ENCODE peak calls at places on chromosomes 6 and 20, in six cellular contexts. S is stomach, A is right lobe of liver, Q is body of pancreas, E is tibial nerve, H is IMR-90. G is an unnamed sample.

GRCh38 chr20:11128131-11128831 is 454.5 kb upstream of the JAG1 start:
- DNase-seq in E (no peak), Q (no peak), H (peak; percentile 35), S (no peak), A (no peak), G (no peak)

GRCh38 chr20:6765469-6766058 is 1.9 kb upstream of the BMP2 start:
- DNase-seq in Q (no peak), E (no peak), A (no peak), H (peak; percentile 61), S (no peak), G (no peak)

GRCh38 chr6:121382467-121383121 is 48.3 kb upstream of the TBC1D32 start:
- DNase-seq in S (no peak), Q (no peak), A (no peak), H (no peak), E (no peak), G (no peak)

GRCh38 chr6:16103708-16104107 is 25.2 kb upstream of the MYLIP start:
- DNase-seq in E (no peak), A (no peak), H (no peak), Q (no peak), S (no peak), G (no peak)

GRCh38 chr20:32912688-32913087 is 54.0 kb downstream of the EFCAB8 start:
- DNase-seq in H (no peak), S (no peak), A (no peak), E (no peak), Q (no peak), G (no peak)

GRCh38 chr20:21490105-21490504 is 23.8 kb downstream of the NKX2-2 start:
- DNase-seq in E (no peak), Q (no peak), A (no peak), S (no peak), H (peak; percentile 23), G (no peak)

GRCh38 chr6:16132909-16133308 is 4.0 kb downstream of the MYLIP start:
- DNase-seq in S (no peak), A (no peak), H (no peak), Q (no peak), E (no peak), G (no peak)

GRCh38 chr6:43695967-43696291 is 8.3 kb upstream of the MRPS18A start:
- DNase-seq in Q (no peak), H (peak; percentile 61), A (no peak), S (no peak), E (no peak), G (no peak)

GRCh38 chr20:60474385-60474910 is 516.2 kb downstream of the CDH26 start:
- DNase-seq in S (no peak), H (no peak), E (no peak), A (no peak), Q (no peak), G (no peak)

GRCh38 chr6:137218917-137219663 is at the start of gene IFNGR1:
- DNase-seq in E (peak; percentile 95), S (peak; percentile 98), H (peak; percentile 86), A (peak; percentile 100), Q (peak; percentile 98), G (peak; percentile 97)

GRCh38 chr6:99521557-99522286 is 6.5 kb upstream of the USP45 start:
- DNase-seq in S (no peak), E (no peak), H (peak; percentile 75), Q (no peak), A (no peak), G (no peak)

GRCh38 chr20:19009071-19009688 is 195.6 kb downstream of the SCP2D1 start:
- DNase-seq in S (no peak), A (no peak), Q (no peak), H (no peak), E (no peak), G (no peak)

GRCh38 chr6:40485300-40485699 is 101.9 kb downstream of the LRFN2 start:
- DNase-seq in H (no peak), A (no peak), E (no peak), Q (no peak), S (no peak), G (no peak)

GRCh38 chr6:64591682-64592081 is 956.1 kb downstream of the PHF3 start:
- DNase-seq in A (no peak), S (no peak), Q (no peak), E (no peak), H (no peak), G (no peak)

GRCh38 chr6:89297695-89298351 is 17.3 kb downstream of the GABRR2 start:
- DNase-seq in Q (no peak), S (peak; percentile 62), H (peak; percentile 99), A (no peak), E (no peak), G (peak; percentile 33)

GRCh38 chr6:160088069-160088773 is 33.4 kb upstream of the SLC22A1 start:
- DNase-seq in S (peak; percentile 60), A (peak; percentile 66), Q (peak; percentile 52), H (peak; percentile 89), E (peak; percentile 57), G (peak; percentile 65)

GRCh38 chr20:18585134-18585533 is 2.7 kb upstream of the DTD1 start:
- DNase-seq in H (peak; percentile 64), S (no peak), Q (no peak), E (no peak), A (no peak), G (no peak)

GRCh38 chr20:14992961-14993360 is 655.5 kb upstream of the FLRT3 start:
- DNase-seq in Q (no peak), E (no peak), S (no peak), H (no peak), A (no peak), G (no peak)

GRCh38 chr6:10140824-10141223 is 274.1 kb downstream of the TFAP2A start:
- DNase-seq in A (no peak), S (no peak), E (no peak), Q (no peak), H (no peak), G (no peak)

GRCh38 chr20:50520222-50520877 is 10.2 kb downstream of the PTPN1 start:
- DNase-seq in S (no peak), H (no peak), A (no peak), Q (no peak), E (no peak), G (no peak)

GRCh38 chr6:20845592-20845991 is 311.3 kb downstream of the CDKAL1 start:
- DNase-seq in H (peak; percentile 16), E (no peak), Q (no peak), S (no peak), A (no peak), G (no peak)

GRCh38 chr20:36307412-36308317 is 1.5 kb downstream of the DLGAP4 start:
- DNase-seq in A (no peak), Q (no peak), E (no peak), H (no peak), S (peak; percentile 16), G (no peak)

GRCh38 chr20:13220194-13220856 is 749 bp upstream of the ISM1 start:
- DNase-seq in Q (peak; percentile 76), S (peak; percentile 27), E (peak; percentile 58), A (peak; percentile 90), H (peak; percentile 3), G (peak; percentile 20)

DNA sequence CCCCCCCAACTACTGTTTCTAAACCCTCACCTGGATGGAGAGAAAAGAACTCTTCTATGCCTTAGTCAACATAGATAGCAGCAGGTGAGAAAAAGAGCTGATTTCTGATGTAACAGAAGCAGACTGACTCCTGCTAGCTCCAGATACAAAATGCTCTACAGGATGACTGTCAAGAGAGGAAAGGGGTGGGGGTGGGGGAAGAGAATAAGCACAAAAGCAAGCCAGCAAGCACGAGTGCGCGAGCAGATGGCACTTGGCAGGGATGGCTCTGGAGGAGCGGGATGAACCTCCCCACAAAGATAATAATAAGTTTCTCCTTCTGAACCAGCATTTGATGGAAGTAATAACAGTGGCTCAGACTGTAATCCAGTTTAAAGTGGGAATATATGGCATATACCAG is 45.6 kb upstream of the SPDEF start:
- DNase-seq in E (no peak), H (no peak), S (no peak), Q (no peak), A (no peak), G (peak; percentile 60)
- TF ChIP-seq POLR2A in E (no peak), H (no peak), S (no peak), Q (no peak), A (no peak), G (no peak)

GRCh38 chr6:25006565-25007001 is 70.8 kb upstream of the RIPOR2 start:
- DNase-seq in E (no peak), S (peak; percentile 72), H (no peak), A (peak; percentile 63), Q (peak; percentile 66), G (peak; percentile 79)
- H3K4me3 ChIP-seq in E (no peak overlapping the region), S (no peak overlapping the region), H (no peak overlapping the region), A (no peak overlapping the region), Q (no peak overlapping the region), G (no peak overlapping the region)

GRCh38 chr6:6968731-6969552 is 138.8 kb upstream of the RREB1 start:
- DNase-seq in A (no peak), S (no peak), E (no peak), H (no peak), Q (peak; percentile 32), G (no peak)
- H3K27ac ChIP-seq in A (no peak overlapping the region), S (peak overlapping the region; percentile 30), E (no peak overlapping the region), H (no peak overlapping the region), Q (peak overlapping the region; percentile 59), G (no peak overlapping the region)

GRCh38 chr6:49327575-49327974 is 135.5 kb downstream of the MMUT start:
- DNase-seq in E (no peak), H (no peak), Q (no peak), A (no peak), S (no peak), G (no peak)

GRCh38 chr6:49328051-49328450 is 135.0 kb downstream of the MMUT start:
- DNase-seq in Q (no peak), E (no peak), A (no peak), H (no peak), S (no peak), G (no peak)

GRCh38 chr6:49325901-49326300 is 137.2 kb downstream of the MMUT start:
- DNase-seq in E (no peak), Q (no peak), A (no peak), S (no peak), H (no peak), G (no peak)

GRCh38 chr6:49327005-49327404 is 136.0 kb downstream of the MMUT start:
- DNase-seq in A (no peak), S (no peak), E (no peak), Q (no peak), H (peak; percentile 15), G (no peak)

DNA sequence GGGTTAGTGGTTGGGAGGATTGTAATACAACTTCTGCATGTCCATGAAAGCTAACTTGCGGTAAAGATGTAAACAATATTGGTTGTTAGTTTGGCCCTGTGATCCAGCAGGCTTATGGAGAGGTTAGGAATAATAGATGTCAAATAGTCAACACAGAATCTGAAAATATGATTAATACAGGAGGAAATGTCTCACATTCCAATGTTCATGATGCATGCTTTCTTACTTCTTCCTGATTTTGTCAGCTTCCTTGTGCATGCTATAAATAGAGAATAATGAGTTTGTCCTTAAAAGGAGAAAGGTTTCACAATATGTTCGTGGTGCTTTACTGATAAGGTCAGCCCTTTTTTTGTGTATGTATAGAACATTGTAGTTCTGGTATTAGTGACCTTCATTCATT is 136.7 kb downstream of the MMUT start:
- DNase-seq in H (peak; percentile 61), Q (no peak), S (no peak), E (no peak), A (no peak), G (no peak)
- TF ChIP-seq POLR2A in H (no peak), Q (no peak), S (no peak), E (no peak), A (no peak), G (no peak)